ENCODE peak calls at places on chromosome 1, in ten cellular contexts. One of them, this sample, is unnamed.

GRCh38 chr1:198937231-198938031 is 298.6 kb downstream of the PTPRC start:
- DNase-seq in progenitor cell of endocrine pancreas: no peak
- DNase-seq in OCI-LY7: peak
- DNase-seq in lung: peak
- DNase-seq in heart left ventricle: peak
- DNase-seq in HFF-Myc: peak
- DNase-seq in osteocyte: no peak
- DNase-seq in colonic mucosa: peak
- DNase-seq in AG04449: peak
- DNase-seq in neural progenitor cell: peak
- DNase-seq in this sample: peak

GRCh38 chr1:84133479-84133878 is 10.6 kb upstream of the PRKACB start:
- DNase-seq in osteocyte: no peak
- DNase-seq in heart left ventricle: peak
- DNase-seq in HFF-Myc: no peak
- DNase-seq in lung: no peak
- DNase-seq in colonic mucosa: no peak
- DNase-seq in neural progenitor cell: no peak
- DNase-seq in OCI-LY7: no peak
- DNase-seq in progenitor cell of endocrine pancreas: no peak
- DNase-seq in AG04449: no peak
- DNase-seq in this sample: no peak

GRCh38 chr1:203711251-203712007 is 53.6 kb upstream of the LAX1 start:
- DNase-seq in colonic mucosa: no peak
- DNase-seq in OCI-LY7: no peak
- DNase-seq in heart left ventricle: no peak
- DNase-seq in lung: no peak
- DNase-seq in HFF-Myc: no peak
- DNase-seq in osteocyte: no peak
- DNase-seq in neural progenitor cell: no peak
- DNase-seq in progenitor cell of endocrine pancreas: no peak
- DNase-seq in AG04449: no peak
- DNase-seq in this sample: no peak

GRCh38 chr1:175890958-175891357 is 147.6 kb upstream of the TNR start:
- DNase-seq in AG04449: no peak
- DNase-seq in heart left ventricle: no peak
- DNase-seq in osteocyte: no peak
- DNase-seq in HFF-Myc: no peak
- DNase-seq in neural progenitor cell: no peak
- DNase-seq in progenitor cell of endocrine pancreas: no peak
- DNase-seq in OCI-LY7: no peak
- DNase-seq in lung: no peak
- DNase-seq in colonic mucosa: no peak
- DNase-seq in this sample: no peak

GRCh38 chr1:150235436-150235851 is 468 bp downstream of the ANP32E start:
- DNase-seq in lung: no peak
- DNase-seq in heart left ventricle: no peak
- DNase-seq in osteocyte: no peak
- DNase-seq in colonic mucosa: no peak
- DNase-seq in neural progenitor cell: peak
- DNase-seq in progenitor cell of endocrine pancreas: no peak
- DNase-seq in OCI-LY7: peak
- DNase-seq in HFF-Myc: no peak
- DNase-seq in AG04449: no peak
- DNase-seq in this sample: no peak

GRCh38 chr1:222073307-222073995 is 331.6 kb upstream of the DUSP10 start:
- DNase-seq in HFF-Myc: no peak
- DNase-seq in progenitor cell of endocrine pancreas: no peak
- DNase-seq in osteocyte: no peak
- DNase-seq in neural progenitor cell: no peak
- DNase-seq in OCI-LY7: no peak
- DNase-seq in colonic mucosa: no peak
- DNase-seq in AG04449: peak
- DNase-seq in heart left ventricle: no peak
- DNase-seq in lung: no peak
- DNase-seq in this sample: no peak

GRCh38 chr1:63878914-63879313 is 105.1 kb downstream of the ROR1 start:
- DNase-seq in osteocyte: no peak
- DNase-seq in progenitor cell of endocrine pancreas: no peak
- DNase-seq in lung: no peak
- DNase-seq in neural progenitor cell: no peak
- DNase-seq in OCI-LY7: no peak
- DNase-seq in HFF-Myc: no peak
- DNase-seq in colonic mucosa: no peak
- DNase-seq in heart left ventricle: no peak
- DNase-seq in AG04449: no peak
- DNase-seq in this sample: no peak

GRCh38 chr1:203402609-203403337 is 51.9 kb upstream of the FMOD start:
- DNase-seq in progenitor cell of endocrine pancreas: no peak
- DNase-seq in osteocyte: no peak
- DNase-seq in AG04449: no peak
- DNase-seq in OCI-LY7: peak
- DNase-seq in lung: no peak
- DNase-seq in colonic mucosa: no peak
- DNase-seq in neural progenitor cell: no peak
- DNase-seq in HFF-Myc: peak
- DNase-seq in heart left ventricle: no peak
- DNase-seq in this sample: no peak

GRCh38 chr1:244006961-244007360 is 44.1 kb upstream of the ZBTB18 start:
- DNase-seq in lung: no peak
- DNase-seq in progenitor cell of endocrine pancreas: no peak
- DNase-seq in OCI-LY7: no peak
- DNase-seq in colonic mucosa: no peak
- DNase-seq in HFF-Myc: no peak
- DNase-seq in heart left ventricle: no peak
- DNase-seq in neural progenitor cell: no peak
- DNase-seq in AG04449: no peak
- DNase-seq in osteocyte: no peak
- DNase-seq in this sample: no peak

GRCh38 chr1:244002721-244003120 is 48.4 kb upstream of the ZBTB18 start:
- DNase-seq in heart left ventricle: no peak
- DNase-seq in progenitor cell of endocrine pancreas: no peak
- DNase-seq in HFF-Myc: no peak
- DNase-seq in neural progenitor cell: no peak
- DNase-seq in AG04449: no peak
- DNase-seq in osteocyte: no peak
- DNase-seq in lung: no peak
- DNase-seq in OCI-LY7: no peak
- DNase-seq in colonic mucosa: no peak
- DNase-seq in this sample: no peak

GRCh38 chr1:244010191-244010590 is 40.9 kb upstream of the ZBTB18 start:
- DNase-seq in neural progenitor cell: peak
- DNase-seq in AG04449: no peak
- DNase-seq in progenitor cell of endocrine pancreas: no peak
- DNase-seq in lung: no peak
- DNase-seq in OCI-LY7: no peak
- DNase-seq in osteocyte: no peak
- DNase-seq in heart left ventricle: no peak
- DNase-seq in colonic mucosa: no peak
- DNase-seq in HFF-Myc: no peak
- DNase-seq in this sample: no peak

GRCh38 chr1:244006381-244006901 is 44.6 kb upstream of the ZBTB18 start:
- DNase-seq in colonic mucosa: no peak
- DNase-seq in osteocyte: no peak
- DNase-seq in AG04449: no peak
- DNase-seq in heart left ventricle: no peak
- DNase-seq in lung: no peak
- DNase-seq in progenitor cell of endocrine pancreas: no peak
- DNase-seq in HFF-Myc: no peak
- DNase-seq in neural progenitor cell: no peak
- DNase-seq in OCI-LY7: no peak
- DNase-seq in this sample: no peak

DNA sequence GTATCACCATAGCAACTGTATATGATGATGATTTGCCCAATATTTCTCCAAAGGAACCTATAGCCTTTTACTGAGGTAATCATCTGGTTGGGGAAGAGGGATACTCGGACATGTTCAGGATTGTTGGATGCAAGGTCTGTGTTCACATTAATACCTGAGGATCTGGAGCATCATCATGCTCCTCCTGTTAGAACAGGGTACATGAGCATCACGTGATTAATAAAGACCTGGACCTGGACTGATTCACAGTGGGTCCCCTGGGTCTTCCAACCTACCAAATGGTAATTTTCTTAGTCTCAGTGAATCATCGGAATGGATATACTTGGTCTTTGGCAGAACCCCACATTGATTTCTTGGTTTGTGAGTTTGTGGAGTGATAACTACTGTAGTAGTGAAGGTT is 45.6 kb upstream of the ZBTB18 start:
- DNase-seq in neural progenitor cell: no peak
- DNase-seq in HFF-Myc: no peak
- DNase-seq in heart left ventricle: no peak
- DNase-seq in OCI-LY7: no peak
- DNase-seq in lung: no peak
- DNase-seq in colonic mucosa: no peak
- DNase-seq in progenitor cell of endocrine pancreas: no peak
- DNase-seq in AG04449: no peak
- DNase-seq in osteocyte: no peak
- DNase-seq in this sample: no peak
- TF ChIP-seq CTCF in neural progenitor cell: no peak
- TF ChIP-seq CTCF in HFF-Myc: no peak
- TF ChIP-seq CTCF in heart left ventricle: no peak
- TF ChIP-seq CTCF in OCI-LY7: no peak
- TF ChIP-seq CTCF in lung: no peak
- TF ChIP-seq CTCF in colonic mucosa: no peak
- TF ChIP-seq CTCF in progenitor cell of endocrine pancreas: no peak
- TF ChIP-seq CTCF in AG04449: no peak
- TF ChIP-seq CTCF in osteocyte: no peak
- TF ChIP-seq CTCF in this sample: no peak

GRCh38 chr1:23103001-23103879 is 65.4 kb downstream of the LUZP1 start:
- DNase-seq in progenitor cell of endocrine pancreas: no peak
- DNase-seq in OCI-LY7: peak
- DNase-seq in heart left ventricle: no peak
- DNase-seq in HFF-Myc: no peak
- DNase-seq in AG04449: no peak
- DNase-seq in osteocyte: no peak
- DNase-seq in lung: no peak
- DNase-seq in neural progenitor cell: no peak
- DNase-seq in colonic mucosa: peak
- DNase-seq in this sample: no peak
- TF ChIP-seq CTCF in progenitor cell of endocrine pancreas: no peak
- TF ChIP-seq CTCF in OCI-LY7: no peak
- TF ChIP-seq CTCF in heart left ventricle: no peak
- TF ChIP-seq CTCF in HFF-Myc: no peak
- TF ChIP-seq CTCF in AG04449: no peak
- TF ChIP-seq CTCF in osteocyte: no peak
- TF ChIP-seq CTCF in lung: no peak
- TF ChIP-seq CTCF in neural progenitor cell: no peak
- TF ChIP-seq CTCF in colonic mucosa: no peak
- TF ChIP-seq CTCF in this sample: no peak

GRCh38 chr1:24224086-24224485 is 37.0 kb upstream of the IFNLR1 start:
- DNase-seq in AG04449: no peak
- DNase-seq in HFF-Myc: no peak
- DNase-seq in lung: no peak
- DNase-seq in neural progenitor cell: no peak
- DNase-seq in progenitor cell of endocrine pancreas: no peak
- DNase-seq in OCI-LY7: no peak
- DNase-seq in osteocyte: no peak
- DNase-seq in heart left ventricle: no peak
- DNase-seq in colonic mucosa: no peak
- DNase-seq in this sample: no peak

GRCh38 chr1:24228312-24228711 is 41.2 kb upstream of the IFNLR1 start:
- DNase-seq in osteocyte: no peak
- DNase-seq in heart left ventricle: no peak
- DNase-seq in AG04449: no peak
- DNase-seq in neural progenitor cell: no peak
- DNase-seq in lung: no peak
- DNase-seq in OCI-LY7: no peak
- DNase-seq in progenitor cell of endocrine pancreas: no peak
- DNase-seq in colonic mucosa: no peak
- DNase-seq in HFF-Myc: no peak
- DNase-seq in this sample: no peak

GRCh38 chr1:24222008-24222407 is 34.9 kb upstream of the IFNLR1 start:
- DNase-seq in OCI-LY7: no peak
- DNase-seq in HFF-Myc: no peak
- DNase-seq in progenitor cell of endocrine pancreas: no peak
- DNase-seq in AG04449: no peak
- DNase-seq in colonic mucosa: no peak
- DNase-seq in lung: no peak
- DNase-seq in osteocyte: no peak
- DNase-seq in neural progenitor cell: no peak
- DNase-seq in heart left ventricle: no peak
- DNase-seq in this sample: no peak

GRCh38 chr1:24222778-24223177 is 35.7 kb upstream of the IFNLR1 start:
- DNase-seq in AG04449: no peak
- DNase-seq in OCI-LY7: no peak
- DNase-seq in osteocyte: no peak
- DNase-seq in lung: no peak
- DNase-seq in HFF-Myc: no peak
- DNase-seq in neural progenitor cell: no peak
- DNase-seq in progenitor cell of endocrine pancreas: no peak
- DNase-seq in colonic mucosa: no peak
- DNase-seq in heart left ventricle: no peak
- DNase-seq in this sample: no peak

DNA sequence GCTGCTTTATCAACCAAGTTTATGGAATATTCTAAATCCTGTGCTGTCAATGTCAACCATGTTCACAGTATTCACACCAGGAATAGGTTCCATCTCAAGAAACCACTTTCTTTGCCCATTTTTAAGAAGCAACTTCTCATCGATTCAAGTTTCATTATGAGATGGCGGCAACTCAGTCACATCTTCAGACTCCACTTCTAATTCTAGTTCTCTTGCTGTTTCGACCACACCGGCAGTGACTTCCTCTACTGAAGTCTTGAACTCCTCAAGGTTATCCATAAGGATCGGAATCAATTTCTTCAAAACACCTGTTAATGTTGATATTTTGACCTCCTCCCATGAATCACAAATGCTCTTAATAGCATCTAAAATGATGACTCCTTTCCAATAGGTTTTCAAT is 39.7 kb upstream of the IFNLR1 start:
- DNase-seq in lung: no peak
- DNase-seq in progenitor cell of endocrine pancreas: no peak
- DNase-seq in HFF-Myc: no peak
- DNase-seq in AG04449: no peak
- DNase-seq in osteocyte: no peak
- DNase-seq in OCI-LY7: no peak
- DNase-seq in colonic mucosa: no peak
- DNase-seq in neural progenitor cell: no peak
- DNase-seq in heart left ventricle: no peak
- DNase-seq in this sample: no peak
- TF ChIP-seq CTCF in lung: no peak
- TF ChIP-seq CTCF in progenitor cell of endocrine pancreas: no peak
- TF ChIP-seq CTCF in HFF-Myc: no peak
- TF ChIP-seq CTCF in AG04449: no peak
- TF ChIP-seq CTCF in osteocyte: no peak
- TF ChIP-seq CTCF in OCI-LY7: no peak
- TF ChIP-seq CTCF in colonic mucosa: no peak
- TF ChIP-seq CTCF in neural progenitor cell: no peak
- TF ChIP-seq CTCF in heart left ventricle: no peak
- TF ChIP-seq CTCF in this sample: no peak

GRCh38 chr1:111793896-111794295 is 38.2 kb downstream of the DDX20 start:
- DNase-seq in OCI-LY7: no peak
- DNase-seq in HFF-Myc: no peak
- DNase-seq in colonic mucosa: no peak
- DNase-seq in progenitor cell of endocrine pancreas: no peak
- DNase-seq in neural progenitor cell: no peak
- DNase-seq in heart left ventricle: no peak
- DNase-seq in AG04449: no peak
- DNase-seq in lung: no peak
- DNase-seq in osteocyte: no peak
- DNase-seq in this sample: no peak

GRCh38 chr1:111786669-111787207 is 31.0 kb downstream of the DDX20 start:
- DNase-seq in colonic mucosa: no peak
- DNase-seq in OCI-LY7: no peak
- DNase-seq in HFF-Myc: no peak
- DNase-seq in AG04449: no peak
- DNase-seq in heart left ventricle: no peak
- DNase-seq in lung: no peak
- DNase-seq in osteocyte: peak
- DNase-seq in neural progenitor cell: no peak
- DNase-seq in progenitor cell of endocrine pancreas: no peak
- DNase-seq in this sample: no peak

GRCh38 chr1:111789077-111789476 is 33.4 kb downstream of the DDX20 start:
- DNase-seq in OCI-LY7: no peak
- DNase-seq in neural progenitor cell: no peak
- DNase-seq in HFF-Myc: no peak
- DNase-seq in heart left ventricle: no peak
- DNase-seq in osteocyte: peak
- DNase-seq in lung: no peak
- DNase-seq in colonic mucosa: no peak
- DNase-seq in AG04449: no peak
- DNase-seq in progenitor cell of endocrine pancreas: no peak
- DNase-seq in this sample: no peak

GRCh38 chr1:111792249-111792648 is 36.5 kb downstream of the DDX20 start:
- DNase-seq in heart left ventricle: no peak
- DNase-seq in OCI-LY7: no peak
- DNase-seq in colonic mucosa: no peak
- DNase-seq in neural progenitor cell: no peak
- DNase-seq in lung: no peak
- DNase-seq in progenitor cell of endocrine pancreas: no peak
- DNase-seq in osteocyte: no peak
- DNase-seq in HFF-Myc: no peak
- DNase-seq in AG04449: no peak
- DNase-seq in this sample: no peak

DNA sequence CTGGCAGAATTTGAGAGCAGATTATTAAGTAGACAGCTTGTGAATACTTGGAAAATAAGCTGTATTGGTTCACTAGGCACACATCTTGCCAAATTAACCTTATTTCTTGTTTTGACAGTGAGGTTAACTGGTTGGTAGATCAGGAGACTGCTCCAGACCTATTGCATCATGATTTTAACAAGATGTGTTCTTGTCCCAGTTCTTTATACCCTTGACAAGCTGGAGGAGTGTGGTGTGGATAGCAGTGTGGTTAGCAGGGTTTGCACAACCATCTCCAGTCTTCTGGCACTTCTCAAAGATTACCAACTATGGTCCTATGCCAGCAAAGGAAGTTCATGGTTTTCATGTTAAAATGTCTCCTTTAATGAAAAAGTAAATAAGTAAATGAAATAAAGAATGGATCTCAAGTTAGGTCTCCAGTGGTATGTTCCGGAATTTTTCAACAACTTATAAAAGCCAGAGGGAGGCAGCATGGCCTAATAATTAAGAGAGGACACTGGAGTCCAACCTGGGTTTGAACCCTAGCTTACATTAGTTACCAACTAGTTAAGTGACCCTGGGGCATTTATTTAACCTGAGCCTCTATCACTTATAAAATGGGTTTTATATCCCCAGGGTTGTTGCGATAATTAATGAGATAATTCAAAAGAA is 34.1 kb downstream of the DDX20 start:
- DNase-seq in OCI-LY7: no peak
- DNase-seq in neural progenitor cell: no peak
- DNase-seq in osteocyte: no peak
- DNase-seq in lung: peak
- DNase-seq in HFF-Myc: peak
- DNase-seq in colonic mucosa: no peak
- DNase-seq in heart left ventricle: no peak
- DNase-seq in progenitor cell of endocrine pancreas: no peak
- DNase-seq in AG04449: no peak
- DNase-seq in this sample: no peak
- TF ChIP-seq CTCF in OCI-LY7: no peak
- TF ChIP-seq CTCF in neural progenitor cell: peak
- TF ChIP-seq CTCF in osteocyte: no peak
- TF ChIP-seq CTCF in lung: no peak
- TF ChIP-seq CTCF in HFF-Myc: no peak
- TF ChIP-seq CTCF in colonic mucosa: no peak
- TF ChIP-seq CTCF in heart left ventricle: peak
- TF ChIP-seq CTCF in progenitor cell of endocrine pancreas: no peak
- TF ChIP-seq CTCF in AG04449: no peak
- TF ChIP-seq CTCF in this sample: no peak